ENCODE peak calls at places on chromosomes 16 and 17, in seven cellular contexts. B, T, P, X, G, C and D are unnamed samples.

GRCh38 chr17:33651631-33652030 is 358.5 kb upstream of the ASIC2 start:
- DNase-seq in B (no peak), T (no peak), P (no peak), X (no peak), G (peak), C (no peak), D (no peak)

GRCh38 chr17:72419866-72420774 is 299.3 kb downstream of the SOX9 start:
- DNase-seq in B (no peak), T (no peak), P (no peak), X (no peak), G (no peak), C (no peak), D (peak)

GRCh38 chr16:2842340-2843000 is 12.4 kb downstream of the ZG16B start:
- DNase-seq in B (no peak), T (no peak), P (peak), X (no peak), G (peak), C (no peak), D (peak)

GRCh38 chr17:31390748-31391495 is 553 bp upstream of the RAB11FIP4 start:
- DNase-seq in B (no peak), T (no peak), P (peak), X (no peak), G (no peak), C (no peak), D (no peak)

GRCh38 chr17:79803997-79804855 is 7.3 kb upstream of the CBX8 start:
- DNase-seq in B (no peak), T (peak), P (peak), X (no peak), G (peak), C (no peak), D (peak)

GRCh38 chr17:14282700-14283099 is 18.2 kb upstream of the HS3ST3B1 start:
- DNase-seq in B (no peak), T (no peak), P (peak), X (no peak), G (no peak), C (no peak), D (no peak)

GRCh38 chr17:41620583-41621434 is 3.6 kb downstream of the KRT17 start:
- DNase-seq in B (no peak), T (no peak), P (no peak), X (no peak), G (no peak), C (no peak), D (no peak)

GRCh38 chr17:32943206-32943605 is 15.3 kb downstream of the TMEM98 start:
- DNase-seq in B (no peak), T (no peak), P (no peak), X (no peak), G (no peak), C (no peak), D (no peak)

GRCh38 chr17:17853811-17854527 is 17.2 kb upstream of the SREBF1 start:
- DNase-seq in B (no peak), T (no peak), P (no peak), X (no peak), G (no peak), C (no peak), D (no peak)

GRCh38 chr17:7217113-7217987 is 2.3 kb downstream of the DLG4 start:
- DNase-seq in B (no peak), T (no peak), P (peak), X (no peak), G (peak), C (no peak), D (peak)

GRCh38 chr17:61128671-61129115 is 270.9 kb upstream of the TBX2 start:
- DNase-seq in B (peak), T (peak), P (no peak), X (no peak), G (peak), C (no peak), D (no peak)

GRCh38 chr17:79981661-79982101 is 54.0 kb downstream of the TBC1D16 start:
- DNase-seq in B (no peak), T (no peak), P (peak), X (no peak), G (no peak), C (no peak), D (no peak)

GRCh38 chr17:43940630-43941029 is 1.6 kb downstream of the PPY start:
- DNase-seq in B (no peak), T (no peak), P (peak), X (no peak), G (no peak), C (no peak), D (peak)

GRCh38 chr16:70257391-70257790 is 5.7 kb upstream of the EXOSC6 start:
- DNase-seq in B (no peak), T (no peak), P (no peak), X (no peak), G (no peak), C (no peak), D (no peak)

GRCh38 chr16:74226361-74226979 is 70.1 kb upstream of the PSMD7 start:
- DNase-seq in B (no peak), T (no peak), P (peak), X (no peak), G (peak), C (no peak), D (peak)

GRCh38 chr17:1201132-1201702 is 21.4 kb upstream of the ABR start:
- DNase-seq in B (no peak), T (no peak), P (peak), X (no peak), G (no peak), C (no peak), D (no peak)

GRCh38 chr16:38941-39892 is 14.2 kb downstream of the POLR3K start:
- DNase-seq in B (no peak), T (peak), P (no peak), X (no peak), G (no peak), C (no peak), D (peak)

GRCh38 chr17:80780381-80781187 is 211.1 kb upstream of the CHMP6 start:
- DNase-seq in B (no peak), T (peak), P (peak), X (no peak), G (peak), C (peak), D (peak)

GRCh38 chr17:29357232-29357631 is 32.9 kb upstream of the TAOK1 start:
- DNase-seq in B (no peak), T (no peak), P (no peak), X (no peak), G (no peak), C (no peak), D (no peak)

GRCh38 chr17:74767111-74767516 is 9.0 kb downstream of the NAT9 start:
- DNase-seq in B (no peak), T (no peak), P (no peak), X (no peak), G (no peak), C (no peak), D (no peak)

GRCh38 chr16:3364774-3365427 is 9.2 kb downstream of the OR2C1 start:
- DNase-seq in B (peak), T (peak), P (peak), X (peak), G (peak), C (peak), D (peak)

GRCh38 chr16:87836346-87836843 is 32.9 kb downstream of the SLC7A5 start:
- DNase-seq in B (no peak), T (no peak), P (no peak), X (no peak), G (no peak), C (no peak), D (no peak)

GRCh38 chr17:82922646-82923045 is 82.8 kb upstream of the ZNF750 start:
- DNase-seq in B (no peak), T (no peak), P (no peak), X (no peak), G (no peak), C (no peak), D (no peak)

GRCh38 chr17:1270210-1271019 is at the start of gene BHLHA9:
- DNase-seq in B (no peak), T (no peak), P (peak), X (no peak), G (no peak), C (no peak), D (no peak)

GRCh38 chr17:73589096-73589980 is 54.9 kb downstream of the SDK2 start:
- DNase-seq in B (no peak), T (no peak), P (no peak), X (no peak), G (peak), C (no peak), D (no peak)

GRCh38 chr17:64773836-64774761 is 112.0 kb upstream of the SMURF2 start:
- DNase-seq in B (peak), T (no peak), P (peak), X (no peak), G (peak), C (no peak), D (peak)

GRCh38 chr17:39867084-39867890 is 715 bp upstream of the ZPBP2 start:
- DNase-seq in B (no peak), T (no peak), P (peak), X (no peak), G (no peak), C (no peak), D (no peak)

GRCh38 chr17:16374129-16374528 is 6.8 kb upstream of the UBB start:
- DNase-seq in B (peak), T (no peak), P (no peak), X (no peak), G (peak), C (no peak), D (no peak)

GRCh38 chr17:63365366-63366237 is 80.5 kb downstream of the CYB561 start:
- DNase-seq in B (no peak), T (no peak), P (no peak), X (no peak), G (peak), C (no peak), D (no peak)

GRCh38 chr16:10812352-10813122 is 6.1 kb downstream of the TVP23A start:
- DNase-seq in B (no peak), T (no peak), P (no peak), X (no peak), G (no peak), C (no peak), D (no peak)